ENCODE peak calls at places on chromosomes 7 and 10, in eight cellular contexts. U is stomach; W is tibial nerve; R is ascending aorta; G is MM.1S; A is CD4-positive, alpha-beta T cell; P is Peyer's patch; N is uterus. X is an unnamed sample.
A peak's percentile ranks its signal among the peaks of the same experiment; 100 is the strongest.

GRCh38 chr10:26815500-26815899 is 45.3 kb downstream of the ABI1 start:
- DNase-seq in U (no peak), W (no peak), R (no peak), G (no peak), A (no peak), P (no peak), N (no peak), X (no peak)

GRCh38 chr7:117479480-117480224 is at the start of gene CFTR:
- DNase-seq in U (peak; percentile 29), W (no peak), R (peak; percentile 61), G (no peak), A (no peak), P (peak; percentile 60), N (peak; percentile 16), X (peak; percentile 6)

GRCh38 chr7:48041665-48041995 is 6.3 kb downstream of the C7orf57 start:
- DNase-seq in U (no peak), W (no peak), R (no peak), G (no peak), A (no peak), P (no peak), N (no peak), X (no peak)

GRCh38 chr7:31068006-31068675 is 16.0 kb downstream of the ADCYAP1R1 start:
- DNase-seq in U (no peak), W (no peak), R (no peak), G (no peak), A (no peak), P (no peak), N (no peak), X (no peak)

GRCh38 chr7:130350945-130351663 is 6.5 kb downstream of the CPA5 start:
- DNase-seq in U (no peak), W (no peak), R (no peak), G (no peak), A (no peak), P (no peak), N (no peak), X (no peak)

GRCh38 chr7:148142660-148143248 is 447.8 kb upstream of the C7orf33 start:
- DNase-seq in U (no peak), W (peak; percentile 51), R (no peak), G (peak; percentile 79), A (no peak), P (no peak), N (no peak), X (no peak)

GRCh38 chr7:48347426-48347825 is 176.2 kb downstream of the ABCA13 start:
- DNase-seq in U (no peak), W (no peak), R (no peak), G (peak; percentile 53), A (no peak), P (no peak), N (no peak), X (no peak)

GRCh38 chr7:68107256-68107655 is 1110.6 kb downstream of the TYW1 start:
- DNase-seq in U (no peak), W (no peak), R (no peak), G (no peak), A (no peak), P (no peak), N (no peak), X (no peak)

GRCh38 chr10:28914721-28915120 is 237.4 kb downstream of the BAMBI start:
- DNase-seq in U (no peak), W (no peak), R (no peak), G (no peak), A (no peak), P (no peak), N (no peak), X (no peak)

GRCh38 chr10:121078036-121078435 is 226.9 kb downstream of the WDR11 start:
- DNase-seq in U (no peak), W (no peak), R (no peak), G (no peak), A (no peak), P (no peak), N (no peak), X (no peak)

GRCh38 chr7:113452245-113452644 is 333.9 kb upstream of the SMIM30 start:
- DNase-seq in U (no peak), W (no peak), R (no peak), G (no peak), A (no peak), P (no peak), N (no peak), X (no peak)

GRCh38 chr7:96034940-96035727 is 262.8 kb downstream of the DYNC1I1 start:
- DNase-seq in U (no peak), W (no peak), R (no peak), G (no peak), A (no peak), P (no peak), N (no peak), X (no peak)

GRCh38 chr7:70569335-70569819 is 562.6 kb upstream of the GALNT17 start:
- DNase-seq in U (no peak), W (no peak), R (no peak), G (no peak), A (no peak), P (no peak), N (no peak), X (peak; percentile 37)

GRCh38 chr10:46556515-46557318 is at the start of gene GPRIN2:
- DNase-seq in U (peak; percentile 80), W (peak; percentile 4), R (peak; percentile 66), G (peak; percentile 6), A (no peak), P (peak; percentile 78), N (no peak), X (peak; percentile 42)

GRCh38 chr10:35613107-35613440 is 7.9 kb downstream of the GJD4 start:
- DNase-seq in U (no peak), W (no peak), R (no peak), G (no peak), A (no peak), P (no peak), N (no peak), X (no peak)

GRCh38 chr10:35614312-35614711 is 9.2 kb downstream of the GJD4 start:
- DNase-seq in U (no peak), W (no peak), R (no peak), G (no peak), A (no peak), P (no peak), N (no peak), X (no peak)

GRCh38 chr10:35612385-35613106 is 7.4 kb downstream of the GJD4 start:
- DNase-seq in U (no peak), W (no peak), R (no peak), G (no peak), A (no peak), P (no peak), N (no peak), X (no peak)

GRCh38 chr10:35611750-35612149 is 6.6 kb downstream of the GJD4 start:
- DNase-seq in U (no peak), W (no peak), R (no peak), G (no peak), A (no peak), P (no peak), N (no peak), X (no peak)

GRCh38 chr10:35613597-35614226 is 8.6 kb downstream of the GJD4 start:
- DNase-seq in U (no peak), W (no peak), R (no peak), G (no peak), A (no peak), P (no peak), N (no peak), X (no peak)
- TF ChIP-seq CTCF in U (peak; percentile 15), W (no peak), R (peak; percentile 36), G (peak; percentile 12), A (no peak), P (no peak), N (no peak), X (peak; percentile 21)

GRCh38 chr10:99457808-99458207 is 27.4 kb upstream of the GOT1 start:
- DNase-seq in U (no peak), W (no peak), R (no peak), G (no peak), A (no peak), P (no peak), N (no peak), X (no peak)

GRCh38 chr10:99456207-99456606 is 25.8 kb upstream of the GOT1 start:
- DNase-seq in U (no peak), W (no peak), R (no peak), G (no peak), A (no peak), P (no peak), N (no peak), X (no peak)

GRCh38 chr10:99459217-99459616 is 28.8 kb upstream of the GOT1 start:
- DNase-seq in U (no peak), W (no peak), R (no peak), G (no peak), A (no peak), P (no peak), N (no peak), X (no peak)

GRCh38 chr10:99461230-99461629 is 30.8 kb upstream of the GOT1 start:
- DNase-seq in U (no peak), W (no peak), R (no peak), G (no peak), A (no peak), P (no peak), N (no peak), X (no peak)

GRCh38 chr10:99460070-99460469 is 29.6 kb upstream of the GOT1 start:
- DNase-seq in U (no peak), W (no peak), R (no peak), G (no peak), A (no peak), P (no peak), N (no peak), X (no peak)
- H3K27me3 ChIP-seq in U (no peaks in the 10 kb centered on the region), W (no peaks in the 10 kb centered on the region), R (no peaks in the 10 kb centered on the region), G (no peaks in the 10 kb centered on the region), A (peaks cover 14% of the 10 kb centered on the region), P (no peaks in the 10 kb centered on the region), N (no peaks in the 10 kb centered on the region), X (no peaks in the 10 kb centered on the region)

DNA sequence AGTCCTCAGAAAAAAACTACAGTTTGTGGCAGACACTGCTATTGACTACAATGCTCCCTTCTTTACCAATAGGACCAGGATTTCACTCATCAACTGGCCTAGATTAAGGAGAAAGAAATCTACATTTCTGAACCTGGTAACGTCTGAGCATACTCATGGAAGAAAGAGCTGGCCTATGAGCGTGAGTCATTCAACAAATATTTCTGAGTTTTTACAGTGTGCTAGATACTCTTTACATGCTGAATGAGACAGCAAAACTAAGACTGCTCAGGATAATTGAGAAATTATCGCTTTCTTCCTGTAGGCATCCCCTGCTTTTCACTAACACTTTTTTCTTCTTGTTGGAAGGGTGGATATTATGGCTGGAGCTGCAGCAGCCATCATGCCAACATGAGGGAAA is 609.7 kb downstream of the TNS3 start:
- DNase-seq in U (no peak), W (no peak), R (no peak), G (no peak), A (no peak), P (no peak), N (no peak), X (no peak)
- H3K27ac ChIP-seq in U (no peak overlapping the region), W (no peak overlapping the region), R (no peak overlapping the region), G (no peak overlapping the region), A (no peak overlapping the region), P (no peak overlapping the region), N (no peak overlapping the region), X (no peak overlapping the region)

GRCh38 chr7:13416071-13416470 is 573.4 kb downstream of the ETV1 start:
- DNase-seq in U (no peak), W (no peak), R (no peak), G (no peak), A (no peak), P (no peak), N (no peak), X (no peak)

GRCh38 chr7:13420711-13421110 is 568.8 kb downstream of the ETV1 start:
- DNase-seq in U (no peak), W (no peak), R (no peak), G (no peak), A (no peak), P (no peak), N (no peak), X (no peak)

GRCh38 chr7:13416544-13416943 is 572.9 kb downstream of the ETV1 start:
- DNase-seq in U (no peak), W (no peak), R (no peak), G (no peak), A (no peak), P (no peak), N (no peak), X (no peak)

GRCh38 chr7:13421779-13422178 is 567.7 kb downstream of the ETV1 start:
- DNase-seq in U (no peak), W (no peak), R (no peak), G (no peak), A (no peak), P (no peak), N (no peak), X (no peak)
- TF ChIP-seq CTCF in U (no peak), W (no peak), R (no peak), G (no peak), A (no peak), P (no peak), N (no peak), X (no peak)